ENCODE peak calls at places on chromosomes 4 and X, in seven cellular contexts. C is right cardiac atrium, I is endothelial cell of umbilical vein, T is EH, D is endothelial cell, Y is astrocyte of the spinal cord, S is nephron progenitor cell. O is an unnamed sample.
A peak's percentile ranks its signal among the peaks of the same experiment; 100 is the strongest.

GRCh38 chr4:26212528-26212927 is 108.3 kb upstream of the RBPJ start:
- DNase-seq in C (no peak), I (no peak), T (no peak), D (no peak), Y (no peak), S (no peak), O (no peak)

GRCh38 chrX:100928660-100929613 is at the start of gene XKRX:
- DNase-seq in C (peak; percentile 72), I (peak; percentile 26), T (peak; percentile 21), D (peak; percentile 17), Y (peak; percentile 10), S (peak; percentile 69), O (peak; percentile 50)

GRCh38 chr4:11912886-11913285 is 484.2 kb upstream of the HS3ST1 start:
- DNase-seq in C (no peak), I (peak; percentile 40), T (no peak), D (no peak), Y (peak; percentile 24), S (no peak), O (no peak)

GRCh38 chrX:86121916-86122315 is 26.3 kb upstream of the DACH2 start:
- DNase-seq in C (no peak), I (no peak), T (no peak), D (no peak), Y (no peak), S (peak; percentile 4), O (no peak)

GRCh38 chr4:146790515-146790914 is 151.8 kb downstream of the POU4F2 start:
- DNase-seq in C (no peak), I (no peak), T (no peak), D (no peak), Y (no peak), S (no peak), O (no peak)

GRCh38 chr4:56544573-56545131 is 39.1 kb downstream of the ARL9 start:
- DNase-seq in C (peak; percentile 94), I (peak; percentile 85), T (peak; percentile 66), D (peak; percentile 96), Y (peak; percentile 84), S (peak; percentile 96), O (peak; percentile 91)

GRCh38 chrX:15050395-15050794 is 177.2 kb downstream of the MOSPD2 start:
- DNase-seq in C (no peak), I (no peak), T (no peak), D (no peak), Y (no peak), S (no peak), O (no peak)

GRCh38 chr4:69731826-69732225 is 28.6 kb downstream of the SULT1B1 start:
- DNase-seq in C (no peak), I (no peak), T (no peak), D (no peak), Y (peak; percentile 13), S (no peak), O (no peak)

GRCh38 chr4:147362868-147363440 is 117.9 kb upstream of the EDNRA start:
- DNase-seq in C (peak; percentile 92), I (no peak), T (peak; percentile 70), D (no peak), Y (peak; percentile 70), S (no peak), O (peak; percentile 86)

GRCh38 chr4:6772223-6772928 is 10.2 kb upstream of the KIAA0232 start:
- DNase-seq in C (no peak), I (no peak), T (peak; percentile 43), D (no peak), Y (peak; percentile 18), S (no peak), O (no peak)

GRCh38 chr4:54231419-54232150 is 2.5 kb downstream of the PDGFRA start:
- DNase-seq in C (peak; percentile 93), I (no peak), T (peak; percentile 71), D (peak; percentile 39), Y (peak; percentile 67), S (peak; percentile 74), O (peak; percentile 81)

GRCh38 chrX:134431894-134432293 is 28.1 kb upstream of the HPRT1 start:
- DNase-seq in C (no peak), I (peak; percentile 54), T (peak; percentile 69), D (no peak), Y (peak; percentile 58), S (no peak), O (no peak)

GRCh38 chr4:178275671-178276360 is 833.6 kb upstream of the AGA start:
- DNase-seq in C (no peak), I (no peak), T (no peak), D (no peak), Y (no peak), S (peak; percentile 18), O (no peak)

GRCh38 chrX:155874571-155875244 is 6.4 kb upstream of the VAMP7 start:
- DNase-seq in C (peak; percentile 43), I (no peak), T (peak; percentile 30), D (no peak), Y (no peak), S (no peak), O (peak; percentile 33)

GRCh38 chr4:152344001-152344400 is 191.9 kb downstream of the FBXW7 start:
- DNase-seq in C (no peak), I (no peak), T (peak; percentile 27), D (no peak), Y (no peak), S (no peak), O (no peak)

GRCh38 chrX:74449322-74449936 is 28.1 kb downstream of the SLC16A2 start:
- DNase-seq in C (no peak), I (no peak), T (peak; percentile 25), D (no peak), Y (peak; percentile 78), S (no peak), O (no peak)

GRCh38 chr4:85595098-85595775 is 120.3 kb downstream of the ARHGAP24 start:
- DNase-seq in C (no peak), I (no peak), T (no peak), D (no peak), Y (no peak), S (no peak), O (no peak)

GRCh38 chr4:124933521-124933920 is 221.0 kb upstream of the ANKRD50 start:
- DNase-seq in C (no peak), I (no peak), T (no peak), D (no peak), Y (no peak), S (no peak), O (no peak)

GRCh38 chr4:38781854-38782261 is 932 bp downstream of the TLR10 start:
- DNase-seq in C (no peak), I (no peak), T (no peak), D (no peak), Y (no peak), S (no peak), O (no peak)

GRCh38 chr4:138595171-138595570 is 353.0 kb upstream of the SLC7A11 start:
- DNase-seq in C (no peak), I (no peak), T (no peak), D (no peak), Y (no peak), S (no peak), O (no peak)

GRCh38 chr4:83548151-83548905 is 12.4 kb downstream of the GPAT3 start:
- DNase-seq in C (peak; percentile 53), I (peak; percentile 88), T (peak; percentile 90), D (no peak), Y (peak; percentile 97), S (no peak), O (peak; percentile 72)

GRCh38 chr4:185358514-185359433 is 37.0 kb downstream of the LRP2BP start:
- DNase-seq in C (no peak), I (peak; percentile 92), T (peak; percentile 79), D (no peak), Y (peak; percentile 87), S (no peak), O (no peak)

GRCh38 chr4:115357767-115358166 is 244.3 kb upstream of the NDST4 start:
- DNase-seq in C (no peak), I (no peak), T (no peak), D (no peak), Y (no peak), S (no peak), O (no peak)

GRCh38 chrX:110081740-110082139 is 78.8 kb downstream of the TMEM164 start:
- DNase-seq in C (peak; percentile 68), I (peak; percentile 65), T (peak; percentile 13), D (no peak), Y (peak; percentile 46), S (no peak), O (peak; percentile 60)

GRCh38 chr4:110704748-110705439 is 82.0 kb upstream of the PITX2 start:
- DNase-seq in C (no peak), I (no peak), T (no peak), D (no peak), Y (no peak), S (no peak), O (no peak)